ENCODE peak calls at places on chromosomes 2 and 18, in seven cellular contexts. A is WERI-Rb-1, L is astrocyte, D is psoas muscle, X is OCI-LY7, M is tibial artery, S is MM.1S. H is an unnamed sample.

GRCh38 chr2:190655113-190655512 is 6.2 kb downstream of the NAB1 start:
- DNase-seq in A (no peak), L (no peak), D (no peak), X (no peak), M (no peak), S (no peak), H (no peak)

GRCh38 chr2:40957508-40957907 is 505.6 kb upstream of the SLC8A1 start:
- DNase-seq in A (no peak), L (no peak), D (no peak), X (peak), M (peak), S (no peak), H (peak)

GRCh38 chr18:79848579-79849327 is 51.0 kb downstream of the KCNG2 start:
- DNase-seq in A (no peak), L (no peak), D (no peak), X (no peak), M (no peak), S (no peak), H (no peak)

GRCh38 chr2:196635156-196635555 is 4.4 kb upstream of the CCDC150 start:
- DNase-seq in A (no peak), L (peak), D (no peak), X (no peak), M (no peak), S (no peak), H (no peak)

GRCh38 chr2:134782792-134783191 is 55.6 kb upstream of the ACMSD start:
- DNase-seq in A (no peak), L (no peak), D (no peak), X (peak), M (no peak), S (peak), H (no peak)

GRCh38 chr18:12659904-12660605 is 2.1 kb upstream of the SPIRE1 start:
- DNase-seq in A (peak), L (peak), D (no peak), X (peak), M (peak), S (peak), H (no peak)

GRCh38 chr18:58831610-58832009 is 33.1 kb upstream of the ZNF532 start:
- DNase-seq in A (no peak), L (peak), D (no peak), X (no peak), M (no peak), S (no peak), H (no peak)

GRCh38 chr2:192267484-192267883 is 72.8 kb upstream of the TMEFF2 start:
- DNase-seq in A (no peak), L (peak), D (no peak), X (no peak), M (no peak), S (no peak), H (no peak)

GRCh38 chr2:71620116-71620515 is 166.8 kb downstream of the DYSF start:
- DNase-seq in A (no peak), L (no peak), D (peak), X (no peak), M (no peak), S (no peak), H (no peak)

GRCh38 chr18:77004555-77005380 is 127.8 kb downstream of the MBP start:
- DNase-seq in A (no peak), L (no peak), D (no peak), X (no peak), M (no peak), S (no peak), H (peak)

GRCh38 chr18:28735731-28736130 is 558.8 kb upstream of the CDH2 start:
- DNase-seq in A (no peak), L (peak), D (no peak), X (no peak), M (no peak), S (no peak), H (no peak)

GRCh38 chr18:56899660-56900059 is 247.2 kb upstream of the BOD1L2 start:
- DNase-seq in A (no peak), L (no peak), D (no peak), X (no peak), M (no peak), S (no peak), H (no peak)

GRCh38 chr2:217958206-217958888 is 44.4 kb downstream of the TNS1 start:
- DNase-seq in A (no peak), L (no peak), D (no peak), X (no peak), M (peak), S (no peak), H (no peak)

GRCh38 chr2:45681675-45682074 is 30.2 kb downstream of the PRKCE start:
- DNase-seq in A (no peak), L (peak), D (no peak), X (no peak), M (no peak), S (peak), H (no peak)

GRCh38 chr18:76518543-76519155 is 23.6 kb upstream of the ZNF516 start:
- DNase-seq in A (no peak), L (no peak), D (peak), X (no peak), M (peak), S (no peak), H (peak)

GRCh38 chr2:172704072-172704936 is 31.3 kb upstream of the RAPGEF4 start:
- DNase-seq in A (no peak), L (no peak), D (no peak), X (peak), M (no peak), S (peak), H (no peak)

GRCh38 chr2:183552716-183553115 is 428.5 kb downstream of the NUP35 start:
- DNase-seq in A (no peak), L (no peak), D (no peak), X (no peak), M (no peak), S (no peak), H (no peak)

DNA sequence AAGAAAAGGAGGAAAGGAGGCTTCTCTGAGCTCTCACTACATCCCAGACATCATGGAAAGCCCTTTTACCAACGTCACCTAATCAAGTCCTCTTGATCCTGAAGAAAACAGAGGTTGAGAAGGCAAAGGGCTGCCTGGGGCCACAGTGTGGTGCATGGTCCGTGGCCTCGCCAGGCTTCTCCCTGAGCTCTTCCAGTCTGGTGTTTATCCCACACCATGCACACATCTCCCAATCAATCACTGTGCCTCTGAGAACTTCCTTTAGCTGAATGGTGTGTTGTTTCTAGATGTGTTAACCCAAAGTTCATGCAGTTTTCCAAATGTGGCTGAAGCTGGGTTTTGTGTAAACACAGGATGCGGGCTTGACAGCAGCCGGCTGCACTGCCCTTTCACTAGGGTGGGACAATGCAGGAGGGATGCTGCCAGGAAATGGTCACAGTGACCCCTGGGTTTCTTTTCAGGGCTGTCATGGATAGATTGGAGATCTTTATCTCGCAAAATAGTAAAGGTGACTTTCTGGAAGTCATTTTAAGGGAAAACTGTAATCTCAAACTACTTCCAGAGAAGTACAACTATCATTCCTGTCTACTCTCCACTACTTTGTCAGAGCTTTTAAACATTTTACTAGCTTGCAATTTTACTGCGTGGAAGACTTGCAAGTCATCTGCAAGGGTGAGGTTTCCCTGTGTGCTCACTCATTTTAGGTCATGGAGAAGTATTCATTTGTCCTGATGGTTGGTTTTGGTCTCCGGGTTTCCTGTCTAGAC is 54.6 kb downstream of the IL1R2 start:
- DNase-seq in A (no peak), L (peak), D (no peak), X (no peak), M (no peak), S (no peak), H (no peak)
- H3K27ac ChIP-seq in A (no peak), L (no peak), D (peak), X (no peak), M (peak), S (no peak), H (peak)

GRCh38 chr18:68797901-68798300 is at the start of gene CCDC102B:
- DNase-seq in A (no peak), L (peak), D (no peak), X (no peak), M (no peak), S (no peak), H (no peak)
- H3K4me3 ChIP-seq in A (no peak), L (no peak), D (no peak), X (no peak), M (no peak), S (no peak), H (peak)

GRCh38 chr2:28661589-28662001 is 90.0 kb upstream of the PPP1CB start:
- DNase-seq in A (no peak), L (peak), D (peak), X (no peak), M (peak), S (no peak), H (no peak)
- H3K27ac ChIP-seq in A (no peak), L (peak), D (no peak), X (no peak), M (peak), S (no peak), H (peak)

GRCh38 chr2:31581124-31581795 is 522 bp upstream of the SRD5A2 start:
- DNase-seq in A (no peak), L (no peak), D (no peak), X (no peak), M (no peak), S (no peak), H (peak)
- H3K4me3 ChIP-seq in A (no peak), L (no peak), D (no peak), X (no peak), M (no peak), S (no peak), H (no peak)

GRCh38 chr18:10353791-10354190 is 100.6 kb upstream of the APCDD1 start:
- DNase-seq in A (no peak), L (peak), D (no peak), X (no peak), M (no peak), S (no peak), H (no peak)

GRCh38 chr18:10351221-10351795 is 103.1 kb upstream of the APCDD1 start:
- DNase-seq in A (no peak), L (peak), D (no peak), X (no peak), M (no peak), S (no peak), H (no peak)

GRCh38 chr18:10351858-10352257 is 102.6 kb upstream of the APCDD1 start:
- DNase-seq in A (no peak), L (no peak), D (no peak), X (no peak), M (no peak), S (no peak), H (no peak)

GRCh38 chr18:10354241-10354811 is 100.1 kb upstream of the APCDD1 start:
- DNase-seq in A (no peak), L (peak), D (no peak), X (no peak), M (no peak), S (no peak), H (no peak)

DNA sequence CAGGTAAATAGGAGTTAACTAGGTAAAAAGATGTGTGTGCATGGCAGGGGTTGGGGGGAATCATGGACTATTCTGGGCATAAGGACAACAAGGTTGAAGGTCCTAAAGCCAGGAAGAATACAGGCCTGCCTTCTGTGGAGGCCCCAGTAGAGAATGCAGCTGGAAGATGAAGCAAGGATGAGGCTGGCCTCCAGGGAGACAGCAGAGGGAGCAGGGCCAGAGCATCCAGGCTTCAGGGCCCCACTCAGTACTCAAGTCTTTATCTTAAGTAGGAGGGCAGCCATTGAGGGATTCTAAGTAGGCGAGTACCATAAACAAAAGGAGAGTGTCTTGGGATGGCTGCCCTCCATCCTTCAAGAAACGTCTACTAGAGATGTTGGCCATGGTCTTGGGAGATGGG is 101.8 kb upstream of the APCDD1 start:
- DNase-seq in A (no peak), L (no peak), D (no peak), X (no peak), M (no peak), S (no peak), H (no peak)
- H3K27ac ChIP-seq in A (no peak), L (no peak), D (no peak), X (no peak), M (no peak), S (no peak), H (no peak)

DNA sequence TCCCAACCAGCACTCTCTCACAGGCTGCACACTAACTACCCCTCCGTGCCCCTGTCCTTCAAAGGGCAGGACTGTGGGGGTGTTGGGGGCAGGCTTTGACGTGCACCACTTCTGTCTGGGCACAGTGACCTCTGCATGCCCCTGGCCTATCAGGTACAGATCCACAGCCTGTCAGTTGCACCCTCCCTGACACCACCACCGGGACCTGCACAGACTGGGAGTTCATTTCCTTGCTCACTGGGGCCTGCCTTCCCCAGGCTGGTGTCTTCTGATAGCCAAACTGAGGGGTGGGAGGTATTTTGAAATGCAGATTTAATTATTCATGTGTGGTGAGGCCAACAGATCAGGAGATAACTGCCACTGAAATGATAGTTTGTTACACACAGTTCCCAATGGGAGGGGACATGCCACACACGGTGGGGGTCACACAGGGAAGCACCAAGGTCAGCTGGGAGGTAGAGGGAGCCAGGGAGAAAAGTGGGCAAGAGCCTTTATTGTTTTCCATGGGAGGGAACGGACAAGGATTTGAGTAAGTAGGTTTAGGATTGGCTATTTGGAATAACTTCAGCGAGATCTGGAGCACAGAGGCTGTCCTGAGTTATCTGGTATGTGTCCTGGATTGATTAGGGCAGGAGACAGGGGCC is 251.7 kb downstream of the AFF3 start:
- DNase-seq in A (no peak), L (no peak), D (no peak), X (no peak), M (no peak), S (no peak), H (no peak)
- H3K4me3 ChIP-seq in A (no peak), L (no peak), D (no peak), X (no peak), M (no peak), S (no peak), H (no peak)

DNA sequence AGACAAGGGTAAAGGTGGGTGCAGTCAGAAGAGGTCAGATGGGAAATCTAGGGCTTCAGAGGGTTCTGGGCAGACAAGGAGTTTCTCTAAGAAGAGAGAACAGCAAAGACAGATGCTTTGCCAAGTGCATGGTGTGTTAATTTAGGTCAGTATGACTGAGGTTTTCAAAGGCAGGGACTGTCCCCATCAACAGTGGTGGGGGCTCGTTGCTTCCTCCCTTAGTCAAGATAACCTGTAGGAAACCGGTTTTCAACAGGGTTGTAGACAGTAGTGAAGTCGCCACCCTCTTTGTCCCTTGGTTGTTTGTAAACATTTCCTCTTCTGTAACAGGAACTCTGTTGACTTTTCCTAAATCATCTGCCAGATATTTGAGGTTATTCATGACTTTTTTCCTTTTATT is 11.6 kb downstream of the RAB12 start:
- DNase-seq in A (no peak), L (no peak), D (no peak), X (no peak), M (no peak), S (no peak), H (no peak)
- H3K27ac ChIP-seq in A (no peak), L (no peak), D (peak), X (no peak), M (no peak), S (no peak), H (no peak)

GRCh38 chr18:35028556-35028955 is 12.7 kb upstream of the MAPRE2 start:
- DNase-seq in A (no peak), L (peak), D (no peak), X (no peak), M (no peak), S (no peak), H (no peak)

GRCh38 chr18:35029103-35029502 is 12.1 kb upstream of the MAPRE2 start:
- DNase-seq in A (no peak), L (peak), D (peak), X (no peak), M (no peak), S (no peak), H (no peak)

GRCh38 chr18:35030234-35030989 is 10.8 kb upstream of the MAPRE2 start:
- DNase-seq in A (no peak), L (no peak), D (no peak), X (peak), M (no peak), S (peak), H (no peak)

GRCh38 chr18:35032113-35032512 is 9.1 kb upstream of the MAPRE2 start:
- DNase-seq in A (no peak), L (no peak), D (no peak), X (no peak), M (no peak), S (no peak), H (no peak)

GRCh38 chr18:35029770-35030169 is 11.4 kb upstream of the MAPRE2 start:
- DNase-seq in A (no peak), L (no peak), D (no peak), X (peak), M (no peak), S (peak), H (no peak)
- H3K4me3 ChIP-seq in A (no peak), L (no peak), D (peak), X (peak), M (peak), S (peak), H (no peak)

H was measured in left lung.